ENCODE peak calls at places on chromosomes 3 and 15, in ten cellular contexts. One of them, this sample, is unnamed.

GRCh38 chr3:151766454-151766853 is 32.7 kb downstream of the AADACL2 start:
- DNase-seq in HFF-Myc: no peak
- DNase-seq in iPS-NIHi11: no peak
- DNase-seq in NCI-H2081: no peak
- DNase-seq in stimulated activated CD8-positive, alpha-beta memory T cell treated with anti-CD3 and anti-CD28 coated beads, Interleukin-15, amount 100 ng/mL, for 24 hours: no peak
- DNase-seq in memory B cell: no peak
- DNase-seq in glomerular endothelial cell: no peak
- DNase-seq in stimulated activated naive B cell treated with anti-CD40 and anti-IgM and Interleukin-4, amounts not matched to agents 10 μg/mL and 1 μg/mL and 100 μg/mL, for 72 hours: no peak
- DNase-seq in A549: peak
- DNase-seq in HEK293T: no peak
- DNase-seq in this sample: peak

GRCh38 chr15:100221461-100222348 is 120.1 kb downstream of the ADAMTS17 start:
- DNase-seq in iPS-NIHi11: no peak
- DNase-seq in HFF-Myc: no peak
- DNase-seq in A549: no peak
- DNase-seq in stimulated activated CD8-positive, alpha-beta memory T cell treated with anti-CD3 and anti-CD28 coated beads, Interleukin-15, amount 100 ng/mL, for 24 hours: no peak
- DNase-seq in NCI-H2081: no peak
- DNase-seq in memory B cell: no peak
- DNase-seq in stimulated activated naive B cell treated with anti-CD40 and anti-IgM and Interleukin-4, amounts not matched to agents 10 μg/mL and 1 μg/mL and 100 μg/mL, for 72 hours: no peak
- DNase-seq in glomerular endothelial cell: no peak
- DNase-seq in HEK293T: no peak
- DNase-seq in this sample: no peak

GRCh38 chr15:60324706-60325438 is 72.9 kb downstream of the ANXA2 start:
- DNase-seq in iPS-NIHi11: no peak
- DNase-seq in A549: no peak
- DNase-seq in memory B cell: no peak
- DNase-seq in stimulated activated naive B cell treated with anti-CD40 and anti-IgM and Interleukin-4, amounts not matched to agents 10 μg/mL and 1 μg/mL and 100 μg/mL, for 72 hours: no peak
- DNase-seq in HEK293T: no peak
- DNase-seq in NCI-H2081: peak
- DNase-seq in stimulated activated CD8-positive, alpha-beta memory T cell treated with anti-CD3 and anti-CD28 coated beads, Interleukin-15, amount 100 ng/mL, for 24 hours: no peak
- DNase-seq in HFF-Myc: no peak
- DNase-seq in glomerular endothelial cell: no peak
- DNase-seq in this sample: no peak

GRCh38 chr3:101674518-101674917 is 2.4 kb downstream of the ZBTB11 start:
- DNase-seq in A549: no peak
- DNase-seq in iPS-NIHi11: no peak
- DNase-seq in HEK293T: no peak
- DNase-seq in stimulated activated naive B cell treated with anti-CD40 and anti-IgM and Interleukin-4, amounts not matched to agents 10 μg/mL and 1 μg/mL and 100 μg/mL, for 72 hours: no peak
- DNase-seq in memory B cell: no peak
- DNase-seq in NCI-H2081: no peak
- DNase-seq in glomerular endothelial cell: no peak
- DNase-seq in stimulated activated CD8-positive, alpha-beta memory T cell treated with anti-CD3 and anti-CD28 coated beads, Interleukin-15, amount 100 ng/mL, for 24 hours: no peak
- DNase-seq in HFF-Myc: no peak
- DNase-seq in this sample: no peak

GRCh38 chr3:45664558-45664957 is 24.6 kb upstream of the SACM1L start:
- DNase-seq in iPS-NIHi11: no peak
- DNase-seq in A549: no peak
- DNase-seq in glomerular endothelial cell: no peak
- DNase-seq in HFF-Myc: no peak
- DNase-seq in memory B cell: peak
- DNase-seq in stimulated activated naive B cell treated with anti-CD40 and anti-IgM and Interleukin-4, amounts not matched to agents 10 μg/mL and 1 μg/mL and 100 μg/mL, for 72 hours: peak
- DNase-seq in stimulated activated CD8-positive, alpha-beta memory T cell treated with anti-CD3 and anti-CD28 coated beads, Interleukin-15, amount 100 ng/mL, for 24 hours: peak
- DNase-seq in NCI-H2081: no peak
- DNase-seq in HEK293T: no peak
- DNase-seq in this sample: peak

GRCh38 chr15:101652783-101653430 is 726 bp upstream of the TM2D3 start:
- DNase-seq in stimulated activated naive B cell treated with anti-CD40 and anti-IgM and Interleukin-4, amounts not matched to agents 10 μg/mL and 1 μg/mL and 100 μg/mL, for 72 hours: no peak
- DNase-seq in stimulated activated CD8-positive, alpha-beta memory T cell treated with anti-CD3 and anti-CD28 coated beads, Interleukin-15, amount 100 ng/mL, for 24 hours: no peak
- DNase-seq in iPS-NIHi11: peak
- DNase-seq in NCI-H2081: no peak
- DNase-seq in glomerular endothelial cell: no peak
- DNase-seq in HFF-Myc: no peak
- DNase-seq in HEK293T: no peak
- DNase-seq in memory B cell: no peak
- DNase-seq in A549: no peak
- DNase-seq in this sample: no peak

GRCh38 chr3:114856867-114857266 is 290.2 kb downstream of the ZBTB20 start:
- DNase-seq in iPS-NIHi11: no peak
- DNase-seq in stimulated activated naive B cell treated with anti-CD40 and anti-IgM and Interleukin-4, amounts not matched to agents 10 μg/mL and 1 μg/mL and 100 μg/mL, for 72 hours: no peak
- DNase-seq in stimulated activated CD8-positive, alpha-beta memory T cell treated with anti-CD3 and anti-CD28 coated beads, Interleukin-15, amount 100 ng/mL, for 24 hours: no peak
- DNase-seq in HEK293T: no peak
- DNase-seq in memory B cell: no peak
- DNase-seq in A549: no peak
- DNase-seq in glomerular endothelial cell: no peak
- DNase-seq in NCI-H2081: no peak
- DNase-seq in HFF-Myc: no peak
- DNase-seq in this sample: no peak

GRCh38 chr3:134485075-134485536 is 679 bp downstream of the ANAPC13 start:
- DNase-seq in memory B cell: no peak
- DNase-seq in HFF-Myc: no peak
- DNase-seq in A549: peak
- DNase-seq in iPS-NIHi11: peak
- DNase-seq in stimulated activated naive B cell treated with anti-CD40 and anti-IgM and Interleukin-4, amounts not matched to agents 10 μg/mL and 1 μg/mL and 100 μg/mL, for 72 hours: no peak
- DNase-seq in HEK293T: no peak
- DNase-seq in glomerular endothelial cell: no peak
- DNase-seq in NCI-H2081: peak
- DNase-seq in stimulated activated CD8-positive, alpha-beta memory T cell treated with anti-CD3 and anti-CD28 coated beads, Interleukin-15, amount 100 ng/mL, for 24 hours: no peak
- DNase-seq in this sample: peak

GRCh38 chr15:49190586-49190985 is 20.5 kb downstream of the GALK2 start:
- DNase-seq in A549: no peak
- DNase-seq in NCI-H2081: no peak
- DNase-seq in stimulated activated naive B cell treated with anti-CD40 and anti-IgM and Interleukin-4, amounts not matched to agents 10 μg/mL and 1 μg/mL and 100 μg/mL, for 72 hours: no peak
- DNase-seq in HFF-Myc: no peak
- DNase-seq in HEK293T: no peak
- DNase-seq in stimulated activated CD8-positive, alpha-beta memory T cell treated with anti-CD3 and anti-CD28 coated beads, Interleukin-15, amount 100 ng/mL, for 24 hours: no peak
- DNase-seq in glomerular endothelial cell: no peak
- DNase-seq in memory B cell: no peak
- DNase-seq in iPS-NIHi11: no peak
- DNase-seq in this sample: no peak

GRCh38 chr15:57061696-57062095 is 143.3 kb downstream of the TCF12 start:
- DNase-seq in stimulated activated naive B cell treated with anti-CD40 and anti-IgM and Interleukin-4, amounts not matched to agents 10 μg/mL and 1 μg/mL and 100 μg/mL, for 72 hours: no peak
- DNase-seq in NCI-H2081: no peak
- DNase-seq in stimulated activated CD8-positive, alpha-beta memory T cell treated with anti-CD3 and anti-CD28 coated beads, Interleukin-15, amount 100 ng/mL, for 24 hours: no peak
- DNase-seq in iPS-NIHi11: no peak
- DNase-seq in memory B cell: no peak
- DNase-seq in HFF-Myc: no peak
- DNase-seq in glomerular endothelial cell: no peak
- DNase-seq in A549: no peak
- DNase-seq in HEK293T: no peak
- DNase-seq in this sample: no peak

GRCh38 chr15:90838066-90838465 is 30.3 kb upstream of the FURIN start:
- DNase-seq in HEK293T: no peak
- DNase-seq in stimulated activated naive B cell treated with anti-CD40 and anti-IgM and Interleukin-4, amounts not matched to agents 10 μg/mL and 1 μg/mL and 100 μg/mL, for 72 hours: peak
- DNase-seq in A549: no peak
- DNase-seq in glomerular endothelial cell: no peak
- DNase-seq in iPS-NIHi11: no peak
- DNase-seq in memory B cell: peak
- DNase-seq in stimulated activated CD8-positive, alpha-beta memory T cell treated with anti-CD3 and anti-CD28 coated beads, Interleukin-15, amount 100 ng/mL, for 24 hours: peak
- DNase-seq in NCI-H2081: no peak
- DNase-seq in HFF-Myc: no peak
- DNase-seq in this sample: no peak

GRCh38 chr3:181969925-181970324 is 258.2 kb downstream of the SOX2 start:
- DNase-seq in HEK293T: no peak
- DNase-seq in A549: no peak
- DNase-seq in memory B cell: no peak
- DNase-seq in stimulated activated naive B cell treated with anti-CD40 and anti-IgM and Interleukin-4, amounts not matched to agents 10 μg/mL and 1 μg/mL and 100 μg/mL, for 72 hours: no peak
- DNase-seq in NCI-H2081: no peak
- DNase-seq in glomerular endothelial cell: no peak
- DNase-seq in HFF-Myc: no peak
- DNase-seq in iPS-NIHi11: no peak
- DNase-seq in stimulated activated CD8-positive, alpha-beta memory T cell treated with anti-CD3 and anti-CD28 coated beads, Interleukin-15, amount 100 ng/mL, for 24 hours: no peak
- DNase-seq in this sample: no peak

GRCh38 chr3:46674031-46674592 is 19.4 kb downstream of the ALS2CL start:
- DNase-seq in iPS-NIHi11: no peak
- DNase-seq in memory B cell: no peak
- DNase-seq in stimulated activated CD8-positive, alpha-beta memory T cell treated with anti-CD3 and anti-CD28 coated beads, Interleukin-15, amount 100 ng/mL, for 24 hours: no peak
- DNase-seq in A549: peak
- DNase-seq in NCI-H2081: no peak
- DNase-seq in HFF-Myc: no peak
- DNase-seq in stimulated activated naive B cell treated with anti-CD40 and anti-IgM and Interleukin-4, amounts not matched to agents 10 μg/mL and 1 μg/mL and 100 μg/mL, for 72 hours: no peak
- DNase-seq in glomerular endothelial cell: no peak
- DNase-seq in HEK293T: peak
- DNase-seq in this sample: no peak

GRCh38 chr3:65778966-65779365 is 259.8 kb downstream of the MAGI1 start:
- DNase-seq in glomerular endothelial cell: no peak
- DNase-seq in A549: no peak
- DNase-seq in memory B cell: no peak
- DNase-seq in NCI-H2081: no peak
- DNase-seq in stimulated activated naive B cell treated with anti-CD40 and anti-IgM and Interleukin-4, amounts not matched to agents 10 μg/mL and 1 μg/mL and 100 μg/mL, for 72 hours: no peak
- DNase-seq in stimulated activated CD8-positive, alpha-beta memory T cell treated with anti-CD3 and anti-CD28 coated beads, Interleukin-15, amount 100 ng/mL, for 24 hours: no peak
- DNase-seq in iPS-NIHi11: peak
- DNase-seq in HFF-Myc: no peak
- DNase-seq in HEK293T: peak
- DNase-seq in this sample: no peak

GRCh38 chr3:40901298-40901697 is 298.0 kb upstream of the CTNNB1 start:
- DNase-seq in stimulated activated CD8-positive, alpha-beta memory T cell treated with anti-CD3 and anti-CD28 coated beads, Interleukin-15, amount 100 ng/mL, for 24 hours: no peak
- DNase-seq in iPS-NIHi11: no peak
- DNase-seq in memory B cell: no peak
- DNase-seq in HFF-Myc: no peak
- DNase-seq in NCI-H2081: no peak
- DNase-seq in glomerular endothelial cell: no peak
- DNase-seq in HEK293T: no peak
- DNase-seq in A549: no peak
- DNase-seq in stimulated activated naive B cell treated with anti-CD40 and anti-IgM and Interleukin-4, amounts not matched to agents 10 μg/mL and 1 μg/mL and 100 μg/mL, for 72 hours: no peak
- DNase-seq in this sample: no peak

GRCh38 chr15:31024979-31025378 is 33.6 kb upstream of the MTMR10 start:
- DNase-seq in HFF-Myc: no peak
- DNase-seq in iPS-NIHi11: no peak
- DNase-seq in stimulated activated CD8-positive, alpha-beta memory T cell treated with anti-CD3 and anti-CD28 coated beads, Interleukin-15, amount 100 ng/mL, for 24 hours: no peak
- DNase-seq in A549: no peak
- DNase-seq in HEK293T: no peak
- DNase-seq in NCI-H2081: no peak
- DNase-seq in memory B cell: no peak
- DNase-seq in glomerular endothelial cell: no peak
- DNase-seq in stimulated activated naive B cell treated with anti-CD40 and anti-IgM and Interleukin-4, amounts not matched to agents 10 μg/mL and 1 μg/mL and 100 μg/mL, for 72 hours: no peak
- DNase-seq in this sample: no peak

GRCh38 chr3:60475096-60475495 is 776.2 kb downstream of the FHIT start:
- DNase-seq in HEK293T: no peak
- DNase-seq in A549: no peak
- DNase-seq in memory B cell: no peak
- DNase-seq in stimulated activated CD8-positive, alpha-beta memory T cell treated with anti-CD3 and anti-CD28 coated beads, Interleukin-15, amount 100 ng/mL, for 24 hours: no peak
- DNase-seq in glomerular endothelial cell: no peak
- DNase-seq in iPS-NIHi11: no peak
- DNase-seq in HFF-Myc: no peak
- DNase-seq in NCI-H2081: no peak
- DNase-seq in stimulated activated naive B cell treated with anti-CD40 and anti-IgM and Interleukin-4, amounts not matched to agents 10 μg/mL and 1 μg/mL and 100 μg/mL, for 72 hours: no peak
- DNase-seq in this sample: no peak

GRCh38 chr3:138845071-138845685 is 10.4 kb upstream of the PIK3CB start:
- DNase-seq in HEK293T: no peak
- DNase-seq in NCI-H2081: no peak
- DNase-seq in A549: no peak
- DNase-seq in stimulated activated CD8-positive, alpha-beta memory T cell treated with anti-CD3 and anti-CD28 coated beads, Interleukin-15, amount 100 ng/mL, for 24 hours: no peak
- DNase-seq in memory B cell: no peak
- DNase-seq in stimulated activated naive B cell treated with anti-CD40 and anti-IgM and Interleukin-4, amounts not matched to agents 10 μg/mL and 1 μg/mL and 100 μg/mL, for 72 hours: no peak
- DNase-seq in glomerular endothelial cell: no peak
- DNase-seq in iPS-NIHi11: no peak
- DNase-seq in HFF-Myc: no peak
- DNase-seq in this sample: no peak

GRCh38 chr3:187913617-187914033 is 168.4 kb upstream of the BCL6 start:
- DNase-seq in A549: peak
- DNase-seq in glomerular endothelial cell: no peak
- DNase-seq in memory B cell: no peak
- DNase-seq in HFF-Myc: peak
- DNase-seq in stimulated activated naive B cell treated with anti-CD40 and anti-IgM and Interleukin-4, amounts not matched to agents 10 μg/mL and 1 μg/mL and 100 μg/mL, for 72 hours: no peak
- DNase-seq in NCI-H2081: no peak
- DNase-seq in HEK293T: no peak
- DNase-seq in stimulated activated CD8-positive, alpha-beta memory T cell treated with anti-CD3 and anti-CD28 coated beads, Interleukin-15, amount 100 ng/mL, for 24 hours: no peak
- DNase-seq in iPS-NIHi11: no peak
- DNase-seq in this sample: no peak

GRCh38 chr3:18745472-18745871 is 320.3 kb upstream of the SATB1 start:
- DNase-seq in memory B cell: no peak
- DNase-seq in A549: no peak
- DNase-seq in stimulated activated naive B cell treated with anti-CD40 and anti-IgM and Interleukin-4, amounts not matched to agents 10 μg/mL and 1 μg/mL and 100 μg/mL, for 72 hours: no peak
- DNase-seq in glomerular endothelial cell: no peak
- DNase-seq in stimulated activated CD8-positive, alpha-beta memory T cell treated with anti-CD3 and anti-CD28 coated beads, Interleukin-15, amount 100 ng/mL, for 24 hours: no peak
- DNase-seq in HEK293T: no peak
- DNase-seq in HFF-Myc: no peak
- DNase-seq in iPS-NIHi11: no peak
- DNase-seq in NCI-H2081: no peak
- DNase-seq in this sample: peak

GRCh38 chr3:177144922-177145321 is 52.4 kb downstream of the TBL1XR1 start:
- DNase-seq in NCI-H2081: no peak
- DNase-seq in iPS-NIHi11: no peak
- DNase-seq in memory B cell: peak
- DNase-seq in stimulated activated naive B cell treated with anti-CD40 and anti-IgM and Interleukin-4, amounts not matched to agents 10 μg/mL and 1 μg/mL and 100 μg/mL, for 72 hours: no peak
- DNase-seq in glomerular endothelial cell: no peak
- DNase-seq in A549: no peak
- DNase-seq in HEK293T: no peak
- DNase-seq in HFF-Myc: no peak
- DNase-seq in stimulated activated CD8-positive, alpha-beta memory T cell treated with anti-CD3 and anti-CD28 coated beads, Interleukin-15, amount 100 ng/mL, for 24 hours: no peak
- DNase-seq in this sample: no peak

GRCh38 chr15:29787767-29788166 is 34.5 kb downstream of the TJP1 start:
- DNase-seq in stimulated activated CD8-positive, alpha-beta memory T cell treated with anti-CD3 and anti-CD28 coated beads, Interleukin-15, amount 100 ng/mL, for 24 hours: no peak
- DNase-seq in memory B cell: no peak
- DNase-seq in glomerular endothelial cell: no peak
- DNase-seq in iPS-NIHi11: no peak
- DNase-seq in HFF-Myc: no peak
- DNase-seq in HEK293T: no peak
- DNase-seq in stimulated activated naive B cell treated with anti-CD40 and anti-IgM and Interleukin-4, amounts not matched to agents 10 μg/mL and 1 μg/mL and 100 μg/mL, for 72 hours: no peak
- DNase-seq in NCI-H2081: no peak
- DNase-seq in A549: no peak
- DNase-seq in this sample: no peak

GRCh38 chr3:122635789-122636188 is 44.9 kb upstream of the PARP14 start:
- DNase-seq in NCI-H2081: no peak
- DNase-seq in HFF-Myc: no peak
- DNase-seq in stimulated activated CD8-positive, alpha-beta memory T cell treated with anti-CD3 and anti-CD28 coated beads, Interleukin-15, amount 100 ng/mL, for 24 hours: no peak
- DNase-seq in stimulated activated naive B cell treated with anti-CD40 and anti-IgM and Interleukin-4, amounts not matched to agents 10 μg/mL and 1 μg/mL and 100 μg/mL, for 72 hours: no peak
- DNase-seq in iPS-NIHi11: no peak
- DNase-seq in glomerular endothelial cell: no peak
- DNase-seq in A549: no peak
- DNase-seq in memory B cell: no peak
- DNase-seq in HEK293T: no peak
- DNase-seq in this sample: no peak

GRCh38 chr3:79885407-79885806 is 117.6 kb upstream of the ROBO1 start:
- DNase-seq in HFF-Myc: no peak
- DNase-seq in A549: no peak
- DNase-seq in glomerular endothelial cell: no peak
- DNase-seq in iPS-NIHi11: no peak
- DNase-seq in NCI-H2081: no peak
- DNase-seq in HEK293T: no peak
- DNase-seq in stimulated activated naive B cell treated with anti-CD40 and anti-IgM and Interleukin-4, amounts not matched to agents 10 μg/mL and 1 μg/mL and 100 μg/mL, for 72 hours: no peak
- DNase-seq in memory B cell: no peak
- DNase-seq in stimulated activated CD8-positive, alpha-beta memory T cell treated with anti-CD3 and anti-CD28 coated beads, Interleukin-15, amount 100 ng/mL, for 24 hours: no peak
- DNase-seq in this sample: no peak

GRCh38 chr3:125317761-125318496 is 57.2 kb downstream of the ZNF148 start:
- DNase-seq in stimulated activated CD8-positive, alpha-beta memory T cell treated with anti-CD3 and anti-CD28 coated beads, Interleukin-15, amount 100 ng/mL, for 24 hours: no peak
- DNase-seq in memory B cell: no peak
- DNase-seq in HEK293T: no peak
- DNase-seq in A549: no peak
- DNase-seq in glomerular endothelial cell: no peak
- DNase-seq in iPS-NIHi11: no peak
- DNase-seq in HFF-Myc: no peak
- DNase-seq in stimulated activated naive B cell treated with anti-CD40 and anti-IgM and Interleukin-4, amounts not matched to agents 10 μg/mL and 1 μg/mL and 100 μg/mL, for 72 hours: no peak
- DNase-seq in NCI-H2081: no peak
- DNase-seq in this sample: no peak

GRCh38 chr3:47731066-47731465 is 50.6 kb downstream of the SMARCC1 start:
- DNase-seq in stimulated activated naive B cell treated with anti-CD40 and anti-IgM and Interleukin-4, amounts not matched to agents 10 μg/mL and 1 μg/mL and 100 μg/mL, for 72 hours: no peak
- DNase-seq in iPS-NIHi11: no peak
- DNase-seq in stimulated activated CD8-positive, alpha-beta memory T cell treated with anti-CD3 and anti-CD28 coated beads, Interleukin-15, amount 100 ng/mL, for 24 hours: no peak
- DNase-seq in memory B cell: no peak
- DNase-seq in A549: no peak
- DNase-seq in HEK293T: no peak
- DNase-seq in glomerular endothelial cell: no peak
- DNase-seq in HFF-Myc: no peak
- DNase-seq in NCI-H2081: no peak
- DNase-seq in this sample: no peak

GRCh38 chr3:172987268-172987667 is 153.8 kb downstream of the SPATA16 start:
- DNase-seq in stimulated activated CD8-positive, alpha-beta memory T cell treated with anti-CD3 and anti-CD28 coated beads, Interleukin-15, amount 100 ng/mL, for 24 hours: no peak
- DNase-seq in HFF-Myc: no peak
- DNase-seq in stimulated activated naive B cell treated with anti-CD40 and anti-IgM and Interleukin-4, amounts not matched to agents 10 μg/mL and 1 μg/mL and 100 μg/mL, for 72 hours: no peak
- DNase-seq in A549: no peak
- DNase-seq in iPS-NIHi11: peak
- DNase-seq in NCI-H2081: no peak
- DNase-seq in glomerular endothelial cell: no peak
- DNase-seq in memory B cell: no peak
- DNase-seq in HEK293T: peak
- DNase-seq in this sample: no peak

GRCh38 chr15:82566690-82567089 is 26.4 kb upstream of the RPS17 start:
- DNase-seq in HFF-Myc: no peak
- DNase-seq in iPS-NIHi11: no peak
- DNase-seq in stimulated activated CD8-positive, alpha-beta memory T cell treated with anti-CD3 and anti-CD28 coated beads, Interleukin-15, amount 100 ng/mL, for 24 hours: no peak
- DNase-seq in NCI-H2081: no peak
- DNase-seq in stimulated activated naive B cell treated with anti-CD40 and anti-IgM and Interleukin-4, amounts not matched to agents 10 μg/mL and 1 μg/mL and 100 μg/mL, for 72 hours: no peak
- DNase-seq in glomerular endothelial cell: no peak
- DNase-seq in memory B cell: no peak
- DNase-seq in HEK293T: no peak
- DNase-seq in A549: no peak
- DNase-seq in this sample: no peak